ENCODE peak calls at places on chromosome 1, in seven cellular contexts. E is CD4-positive, alpha-beta T cell; F is activated CD8-positive, alpha-beta T cell treated with anti-CD3 and anti-CD28 coated beads for 36 hours; J is activated T-cell treated with anti-CD3 and anti-CD28 coated beads, Interleukin-2, amount 50 U/mL, for 72 hours; S is activated CD8-positive, alpha-beta memory T cell treated with anti-CD3 and anti-CD28 coated beads for 4 hours; I is EL; K is transverse colon. W is an unnamed sample.

GRCh38 chr1:216178266-216178665 is 245.0 kb downstream of the USH2A start:
- DNase-seq in E (no peak), F (no peak), J (no peak), S (no peak), I (peak), K (no peak), W (no peak)

GRCh38 chr1:232463226-232463625 is 166.7 kb downstream of the SIPA1L2 start:
- DNase-seq in E (no peak), F (no peak), J (no peak), S (no peak), I (no peak), K (no peak), W (no peak)

GRCh38 chr1:18953656-18954259 is 2.7 kb downstream of the IFFO2 start:
- DNase-seq in E (no peak), F (no peak), J (no peak), S (no peak), I (no peak), K (no peak), W (no peak)

GRCh38 chr1:18513995-18514394 is 33.3 kb downstream of the KLHDC7A start:
- DNase-seq in E (no peak), F (no peak), J (no peak), S (no peak), I (no peak), K (no peak), W (no peak)

GRCh38 chr1:67840449-67840848 is 7.2 kb upstream of the GNG12 start:
- DNase-seq in E (no peak), F (no peak), J (no peak), S (no peak), I (peak), K (no peak), W (no peak)

GRCh38 chr1:173445164-173445563 is 32.0 kb upstream of the PRDX6 start:
- DNase-seq in E (no peak), F (no peak), J (no peak), S (no peak), I (no peak), K (no peak), W (no peak)

GRCh38 chr1:148160048-148160395 is 7.9 kb upstream of the NBPF11 start:
- DNase-seq in E (no peak), F (no peak), J (no peak), S (no peak), I (no peak), K (no peak), W (no peak)

GRCh38 chr1:185862235-185862634 is 128.0 kb downstream of the HMCN1 start:
- DNase-seq in E (no peak), F (no peak), J (no peak), S (no peak), I (peak), K (no peak), W (no peak)

GRCh38 chr1:25664800-25665199 is 48.2 kb downstream of the MAN1C1 start:
- DNase-seq in E (no peak), F (no peak), J (no peak), S (no peak), I (no peak), K (no peak), W (no peak)

GRCh38 chr1:46489169-46489637 is 433 bp upstream of the DMBX1 start:
- DNase-seq in E (peak), F (peak), J (peak), S (peak), I (no peak), K (peak), W (no peak)

GRCh38 chr1:214472362-214472761 is 79.0 kb downstream of the PTPN14 start:
- DNase-seq in E (no peak), F (no peak), J (no peak), S (no peak), I (peak), K (no peak), W (no peak)

GRCh38 chr1:43357251-43357650 is 1.5 kb upstream of the CDC20 start:
- DNase-seq in E (no peak), F (no peak), J (no peak), S (no peak), I (no peak), K (no peak), W (no peak)